ENCODE peak calls at places on chromosomes 5 and 9, in nine cellular contexts. T, L, G, C, M, F, V, O and I are unnamed samples.

GRCh38 chr9:108434036-108434435 is 421.8 kb downstream of the ACTL7B start:
- DNase-seq in T (no peak), L (peak; percentile 21), G (no peak), C (no peak), M (no peak), F (no peak), V (no peak), O (no peak), I (no peak)

GRCh38 chr5:38591450-38591849 is 35.0 kb upstream of the LIFR start:
- DNase-seq in T (no peak), L (no peak), G (no peak), C (no peak), M (no peak), F (no peak), V (no peak), O (no peak), I (no peak)

GRCh38 chr9:33447404-33448158 is at the start of gene AQP3:
- DNase-seq in T (peak; percentile 37), L (peak; percentile 45), G (no peak), C (peak; percentile 80), M (peak; percentile 84), F (peak; percentile 57), V (peak; percentile 93), O (peak; percentile 24), I (peak; percentile 36)

GRCh38 chr5:101067415-101067814 is 164.3 kb upstream of the ST8SIA4 start:
- DNase-seq in T (no peak), L (no peak), G (no peak), C (no peak), M (no peak), F (no peak), V (no peak), O (no peak), I (no peak)

GRCh38 chr9:7137040-7137439 is 379.3 kb downstream of the KDM4C start:
- DNase-seq in T (no peak), L (no peak), G (no peak), C (no peak), M (no peak), F (no peak), V (no peak), O (no peak), I (no peak)

GRCh38 chr9:91395553-91396470 is 27.8 kb downstream of the NFIL3 start:
- DNase-seq in T (no peak), L (peak; percentile 82), G (no peak), C (no peak), M (no peak), F (no peak), V (no peak), O (peak; percentile 86), I (no peak)

GRCh38 chr5:175902013-175902412 is 30.6 kb downstream of the CPLX2 start:
- DNase-seq in T (no peak), L (no peak), G (no peak), C (no peak), M (no peak), F (no peak), V (no peak), O (no peak), I (no peak)

GRCh38 chr5:141547488-141547887 is 58.6 kb downstream of the PCDHGC5 start:
- DNase-seq in T (no peak), L (peak; percentile 46), G (peak; percentile 35), C (no peak), M (no peak), F (no peak), V (no peak), O (peak; percentile 59), I (no peak)

GRCh38 chr5:95962785-95963184 is 1.1 kb upstream of the ELL2 start:
- DNase-seq in T (no peak), L (no peak), G (no peak), C (no peak), M (no peak), F (no peak), V (no peak), O (no peak), I (no peak)

DNA sequence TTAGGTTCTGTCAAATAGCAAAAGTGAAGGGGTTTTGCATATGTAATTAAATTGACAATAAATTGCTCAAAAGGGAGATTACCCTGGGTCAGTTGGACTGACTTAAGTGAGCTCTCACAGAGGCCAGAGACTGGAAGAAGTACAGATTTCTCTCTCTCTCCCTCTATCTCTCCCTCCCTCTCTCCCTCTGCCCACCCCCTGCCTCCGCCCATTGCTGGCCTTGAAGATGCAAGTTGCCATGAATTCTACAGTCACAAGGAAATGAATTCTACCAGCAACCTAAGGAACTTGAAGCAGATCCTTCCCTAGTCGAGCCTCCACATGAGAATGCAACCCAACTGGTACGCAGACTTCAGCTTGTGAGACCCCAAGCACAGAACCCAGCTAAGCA is 119.2 kb downstream of the LPAR1 start:
- DNase-seq in T (no peak), L (no peak), G (no peak), C (no peak), M (no peak), F (no peak), V (no peak), O (no peak), I (no peak)
- TF ChIP-seq CTCF in T (no peak), L (no peak), G (no peak), C (no peak), M (no peak), F (no peak), V (no peak), O (no peak), I (no peak)

GRCh38 chr5:170769898-170770416 is 13.6 kb upstream of the GABRP start:
- DNase-seq in T (no peak), L (no peak), G (no peak), C (no peak), M (no peak), F (no peak), V (no peak), O (no peak), I (no peak)

GRCh38 chr5:170773031-170773985 is 10.2 kb upstream of the GABRP start:
- DNase-seq in T (no peak), L (no peak), G (no peak), C (no peak), M (no peak), F (no peak), V (no peak), O (no peak), I (no peak)

GRCh38 chr5:170769236-170769635 is 14.3 kb upstream of the GABRP start:
- DNase-seq in T (no peak), L (no peak), G (no peak), C (no peak), M (no peak), F (no peak), V (no peak), O (no peak), I (no peak)

GRCh38 chr5:170774831-170775230 is 8.7 kb upstream of the GABRP start:
- DNase-seq in T (no peak), L (no peak), G (no peak), C (no peak), M (no peak), F (no peak), V (no peak), O (no peak), I (no peak)
- TF ChIP-seq CTCF in T (no peak), L (no peak), G (no peak), C (no peak), M (no peak), F (no peak), V (no peak), O (no peak), I (no peak)

GRCh38 chr9:35749515-35750255 is 598 bp downstream of the RGP1 start:
- DNase-seq in T (no peak), L (no peak), G (no peak), C (no peak), M (peak; percentile 67), F (no peak), V (peak; percentile 90), O (no peak), I (no peak)
- TF ChIP-seq CTCF in T (no peak), L (no peak), G (no peak), C (no peak), M (no peak), F (no peak), V (no peak), O (no peak), I (no peak)

GRCh38 chr9:93302586-93303257 is 118.8 kb downstream of the WNK2 start:
- DNase-seq in T (no peak), L (peak; percentile 75), G (peak; percentile 42), C (peak; percentile 68), M (peak; percentile 73), F (peak; percentile 48), V (peak; percentile 87), O (peak; percentile 72), I (peak; percentile 45)
- TF ChIP-seq CTCF in T (peak; percentile 51), L (peak; percentile 71), G (peak; percentile 84), C (peak; percentile 34), M (peak; percentile 60), F (peak; percentile 63), V (peak; percentile 79), O (peak; percentile 66), I (peak; percentile 67)

DNA sequence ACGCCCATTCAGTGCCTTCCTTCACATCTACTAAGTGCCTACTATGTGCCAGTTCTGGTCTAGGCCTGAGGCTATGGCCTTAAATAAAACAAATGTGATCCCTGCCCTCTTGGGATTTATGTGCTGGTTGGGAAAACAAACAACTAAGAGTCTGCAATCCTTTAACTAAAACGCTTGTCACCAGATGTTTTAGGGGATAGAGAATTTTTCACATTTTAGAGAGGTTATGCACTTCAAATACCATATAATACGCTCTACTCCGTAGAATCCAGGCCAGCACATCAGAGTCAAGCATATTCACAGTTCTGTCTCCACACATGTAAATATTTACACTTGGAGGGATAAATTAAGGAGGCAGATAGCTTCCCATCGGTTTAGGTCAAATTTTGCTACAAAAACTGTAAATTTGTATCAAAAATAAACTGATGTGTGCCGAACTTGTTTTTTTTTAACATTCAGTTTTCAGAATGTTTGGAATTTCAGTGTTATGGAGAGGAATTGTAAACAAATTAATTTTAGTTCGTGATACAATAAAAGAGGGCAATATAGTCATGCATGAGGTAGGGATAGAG is 22.0 kb upstream of the ADRA1B start:
- DNase-seq in T (no peak), L (no peak), G (no peak), C (no peak), M (no peak), F (no peak), V (no peak), O (no peak), I (no peak)
- TF ChIP-seq CTCF in T (no peak), L (no peak), G (no peak), C (no peak), M (no peak), F (no peak), V (no peak), O (no peak), I (no peak)

DNA sequence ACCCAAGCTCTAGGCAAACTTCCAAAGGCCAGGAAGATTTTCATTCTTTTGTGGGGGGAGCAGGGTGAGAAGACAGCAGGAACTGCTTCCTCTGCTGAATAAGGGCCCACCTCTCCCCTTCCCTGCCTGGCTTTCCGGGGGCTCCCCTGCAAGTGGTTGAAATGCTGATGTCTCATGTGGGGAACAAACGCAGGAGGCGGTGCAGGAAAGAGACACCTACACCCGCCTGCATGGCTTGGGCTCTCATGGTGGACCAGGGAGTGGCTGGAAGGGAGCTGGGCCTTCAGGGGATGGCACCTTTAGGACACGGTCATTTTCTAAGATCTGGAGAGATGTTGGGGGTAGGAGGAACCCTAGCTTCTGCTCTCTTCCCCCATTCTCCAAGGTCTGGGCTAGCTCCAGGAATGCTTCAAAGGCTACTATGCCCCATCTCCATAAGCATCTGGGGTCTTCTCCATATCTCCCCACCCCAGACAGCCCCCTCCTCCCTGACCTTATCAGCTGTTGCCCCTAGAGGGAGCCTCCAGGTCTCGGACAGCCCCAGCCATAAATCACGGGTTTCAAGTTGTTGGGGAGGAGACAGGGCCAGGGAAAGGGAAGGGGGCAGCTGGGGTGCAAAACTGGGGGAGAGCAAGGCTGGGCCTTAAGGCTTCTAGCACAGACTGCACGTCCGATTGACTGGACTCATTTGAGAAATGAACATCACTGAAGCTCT is 76.6 kb downstream of the PSD2 start:
- DNase-seq in T (no peak), L (no peak), G (no peak), C (no peak), M (no peak), F (no peak), V (no peak), O (no peak), I (no peak)
- TF ChIP-seq CTCF in T (no peak), L (no peak), G (peak; percentile 46), C (no peak), M (no peak), F (no peak), V (no peak), O (no peak), I (peak; percentile 16)